ENCODE peak calls at places on chromosomes 2 and 18, in nine cellular contexts. S is stomach, E is HCT116, J is hepatocyte, I is spleen, Q is A673, F is left ventricle myocardium inferior, X is Peyer's patch, O is lower lobe of right lung. G is an unnamed sample. For H3K4me1, the result is how much of the 10 kb centered on the place peaks cover.

GRCh38 chr2:71291398-71291797 is 40.2 kb upstream of the ZNF638 start:
- DNase-seq in X (no peak), O (no peak), E (no peak), Q (no peak), J (no peak), F (no peak), S (no peak), I (no peak), G (no peak)

GRCh38 chr2:227808936-227809335 is 4.7 kb upstream of the CCL20 start:
- DNase-seq in E (no peak), I (no peak), J (no peak), S (no peak), F (no peak), X (no peak), Q (no peak), O (no peak), G (no peak)

GRCh38 chr2:61218817-61219170 is 56.8 kb downstream of the C2orf74 start:
- DNase-seq in I (no peak), X (no peak), O (no peak), J (peak), E (no peak), F (no peak), Q (no peak), S (no peak), G (no peak)

GRCh38 chr2:177264539-177265385 is at the start of gene NFE2L2:
- DNase-seq in X (peak), E (peak), O (peak), S (peak), J (peak), I (peak), Q (peak), F (peak), G (peak)

GRCh38 chr2:160715428-160715827 is 221.8 kb upstream of the RBMS1 start:
- DNase-seq in E (no peak), Q (peak), J (no peak), I (no peak), X (no peak), S (no peak), O (no peak), F (no peak), G (no peak)

GRCh38 chr18:72456802-72457201 is 87.3 kb downstream of the CBLN2 start:
- DNase-seq in I (no peak), Q (no peak), J (no peak), F (no peak), S (no peak), X (no peak), O (no peak), E (no peak), G (no peak)

GRCh38 chr18:77076111-77076510 is 56.5 kb downstream of the MBP start:
- DNase-seq in E (no peak), F (no peak), X (no peak), J (no peak), I (peak), Q (no peak), S (no peak), O (no peak), G (no peak)

GRCh38 chr2:229206548-229206947 is 64.5 kb downstream of the PID1 start:
- DNase-seq in S (no peak), O (no peak), I (no peak), X (no peak), F (no peak), E (no peak), J (no peak), Q (no peak), G (no peak)

GRCh38 chr18:24426073-24426397 is 435 bp upstream of the IMPACT start:
- DNase-seq in O (no peak), Q (no peak), E (no peak), I (no peak), J (no peak), S (no peak), X (no peak), F (no peak), G (no peak)

GRCh38 chr18:61992923-61993322 is 100.1 kb upstream of the RNF152 start:
- DNase-seq in O (no peak), S (no peak), F (no peak), X (no peak), Q (peak), I (no peak), J (no peak), E (no peak), G (no peak)

GRCh38 chr2:144239306-144239705 is 280.6 kb downstream of the ZEB2 start:
- DNase-seq in X (no peak), J (no peak), E (no peak), F (no peak), O (no peak), S (no peak), Q (no peak), I (no peak), G (no peak)

GRCh38 chr2:154556607-154557006 is 141.9 kb upstream of the KCNJ3 start:
- DNase-seq in F (no peak), Q (no peak), O (no peak), I (no peak), S (no peak), X (no peak), J (no peak), E (no peak), G (no peak)

GRCh38 chr2:228986961-228987360 is 284.1 kb downstream of the PID1 start:
- DNase-seq in I (no peak), E (no peak), Q (no peak), S (no peak), F (no peak), X (no peak), J (no peak), O (no peak), G (no peak)

GRCh38 chr18:45619062-45619825 is 4.0 kb downstream of the SLC14A2 start:
- DNase-seq in X (no peak), O (no peak), I (no peak), Q (no peak), E (no peak), F (peak), S (no peak), J (peak), G (no peak)

GRCh38 chr2:43269706-43270105 is 43.3 kb upstream of the ZFP36L2 start:
- DNase-seq in X (peak), E (no peak), F (peak), O (no peak), I (no peak), Q (no peak), S (peak), J (peak), G (no peak)

GRCh38 chr2:221034026-221034701 is 537.9 kb downstream of the EPHA4 start:
- DNase-seq in Q (no peak), O (no peak), E (no peak), S (no peak), X (no peak), J (no peak), I (no peak), F (no peak), G (no peak)

GRCh38 chr2:229300814-229301213 is 29.7 kb upstream of the PID1 start:
- DNase-seq in F (no peak), J (no peak), E (no peak), Q (no peak), O (no peak), S (no peak), X (no peak), I (no peak), G (no peak)

GRCh38 chr2:11163439-11164317 is 8.4 kb downstream of the SLC66A3 start:
- DNase-seq in I (peak), X (no peak), S (no peak), Q (no peak), E (no peak), F (no peak), O (no peak), J (no peak), G (no peak)

GRCh38 chr2:168687314-168687713 is 115.1 kb upstream of the NOSTRIN start:
- DNase-seq in X (no peak), E (no peak), F (no peak), I (no peak), Q (peak), J (no peak), O (no peak), S (no peak), G (peak)

GRCh38 chr2:191625016-191625415 is 52.9 kb upstream of the NABP1 start:
- DNase-seq in I (peak), E (no peak), F (no peak), Q (peak), J (no peak), S (no peak), O (peak), X (peak), G (peak)

GRCh38 chr2:1649103-1649870 is 95.0 kb downstream of the PXDN start:
- DNase-seq in O (no peak), X (no peak), F (no peak), S (no peak), Q (no peak), E (no peak), J (no peak), I (peak), G (no peak)

GRCh38 chr2:29894822-29895221 is 26.6 kb downstream of the ALK start:
- DNase-seq in E (no peak), J (no peak), O (no peak), X (no peak), I (no peak), Q (no peak), F (no peak), S (no peak), G (no peak)

GRCh38 chr2:165572155-165572554 is 102.7 kb downstream of the CSRNP3 start:
- DNase-seq in F (no peak), X (no peak), I (no peak), O (no peak), E (no peak), J (peak), S (no peak), Q (peak), G (no peak)

GRCh38 chr2:98445167-98445522 is 487 bp downstream of the INPP4A start:
- DNase-seq in F (no peak), E (no peak), Q (peak), O (peak), X (no peak), J (no peak), I (peak), S (no peak), G (no peak)

GRCh38 chr2:58702302-58702696 is 461.2 kb upstream of the FANCL start:
- DNase-seq in S (no peak), I (no peak), J (no peak), O (no peak), Q (no peak), E (no peak), F (no peak), X (no peak), G (no peak)

GRCh38 chr2:64283641-64284371 is 139.6 kb upstream of the PELI1 start:
- DNase-seq in F (no peak), Q (no peak), O (no peak), S (no peak), I (no peak), X (peak), J (no peak), E (no peak), G (peak)

GRCh38 chr2:179020156-179020750 is 29.7 kb downstream of the CCDC141 start:
- DNase-seq in X (peak), I (no peak), Q (peak), S (peak), E (peak), J (peak), O (no peak), F (no peak), G (peak)

GRCh38 chr2:28665041-28665704 is 86.5 kb upstream of the PPP1CB start:
- DNase-seq in J (peak), O (peak), E (no peak), S (peak), X (no peak), F (peak), I (no peak), Q (peak), G (no peak)

GRCh38 chr2:2873450-2873811 is 504.2 kb downstream of the EIPR1 start:
- DNase-seq in S (no peak), O (no peak), X (no peak), J (no peak), I (no peak), E (no peak), Q (no peak), F (no peak), G (no peak)

GRCh38 chr2:2871480-2872308 is 505.9 kb downstream of the EIPR1 start:
- DNase-seq in F (no peak), E (no peak), X (no peak), J (no peak), I (no peak), O (no peak), S (no peak), Q (no peak), G (no peak)

GRCh38 chr2:2870106-2870505 is 507.5 kb downstream of the EIPR1 start:
- DNase-seq in F (no peak), E (no peak), J (no peak), S (no peak), X (no peak), Q (no peak), I (no peak), O (no peak), G (no peak)

GRCh38 chr2:2872713-2873449 is 504.7 kb downstream of the EIPR1 start:
- DNase-seq in X (no peak), J (no peak), F (no peak), O (no peak), E (no peak), Q (no peak), S (no peak), I (no peak), G (no peak)

DNA sequence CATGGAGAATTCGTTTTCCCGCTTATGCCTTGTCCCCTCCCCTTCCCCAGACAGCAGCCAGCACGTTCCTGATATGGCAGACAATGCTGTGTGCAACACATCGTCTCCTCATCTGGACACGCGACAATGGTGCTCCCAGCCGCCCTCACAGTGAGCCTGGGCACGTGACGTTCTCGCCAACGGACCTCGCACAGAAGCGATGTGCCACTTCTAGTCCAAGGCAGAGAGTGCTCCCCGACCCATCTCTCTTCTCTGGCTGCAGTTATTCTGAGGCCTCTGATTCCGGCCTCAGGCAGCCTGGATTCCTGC is 505.4 kb downstream of the EIPR1 start:
- DNase-seq in X (no peak), F (no peak), S (no peak), Q (no peak), J (no peak), I (no peak), O (no peak), E (no peak), G (no peak)
- H3K4me3 ChIP-seq in X (no peak), F (no peak), S (no peak), Q (no peak), J (no peak), I (no peak), O (no peak), E (no peak), G (no peak)

DNA sequence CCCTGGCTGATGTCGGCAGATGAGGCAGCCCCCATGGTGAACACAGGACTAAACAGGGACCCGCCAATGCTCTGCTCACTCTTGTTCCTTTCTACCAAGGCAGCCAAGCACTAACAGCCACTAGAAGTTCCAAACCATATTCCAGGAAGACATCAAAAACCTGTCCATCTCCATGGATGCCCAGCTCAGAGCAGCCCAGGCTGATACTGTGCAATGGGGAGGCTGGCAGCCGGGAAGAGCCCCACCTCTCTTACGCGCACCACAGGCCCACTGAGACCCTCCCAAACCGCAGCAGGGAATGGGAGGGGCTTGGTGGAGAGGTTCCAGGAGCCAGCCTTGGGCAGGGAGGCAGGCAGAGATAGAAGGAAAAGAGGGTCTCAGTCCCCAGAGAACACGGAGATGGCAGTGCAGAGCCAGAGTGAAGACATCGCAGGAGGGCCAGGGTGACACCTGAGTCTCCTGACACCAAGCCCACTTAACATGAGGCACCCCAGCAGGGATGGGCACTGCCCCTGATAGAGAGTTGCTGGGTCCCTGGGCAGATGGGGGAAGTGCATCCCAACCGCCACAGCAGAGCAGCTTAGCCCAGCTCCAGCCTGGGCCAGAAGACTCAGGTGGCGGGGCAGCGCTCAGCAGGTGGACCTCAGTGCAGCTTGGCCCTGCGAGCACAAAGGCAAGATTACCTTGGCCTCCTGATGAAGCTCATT is 3.4 kb downstream of the HS6ST1 start:
- DNase-seq in Q (no peak), S (peak), I (no peak), J (peak), O (peak), E (no peak), F (peak), X (peak), G (no peak)
- H3K4me1 ChIP-seq in Q (under half), S (under half), I (half or more), J (under half), O (half or more), E (under half), F (half or more), X (under half), G (under half)

GRCh38 chr18:36519358-36519757 is 221.8 kb downstream of the FHOD3 start:
- DNase-seq in J (no peak), E (no peak), I (no peak), Q (no peak), O (no peak), S (no peak), F (no peak), X (no peak), G (no peak)
- H3K27ac ChIP-seq in J (no peak), E (no peak), I (no peak), Q (no peak), O (no peak), S (no peak), F (peak), X (no peak), G (no peak)

GRCh38 chr2:143161982-143162837 is 33.0 kb downstream of the ARHGAP15 start:
- DNase-seq in S (peak), Q (peak), F (no peak), X (peak), J (peak), I (peak), E (peak), O (no peak), G (peak)

GRCh38 chr2:143158500-143159262 is 29.5 kb downstream of the ARHGAP15 start:
- DNase-seq in O (no peak), X (no peak), S (no peak), F (no peak), J (no peak), I (no peak), E (no peak), Q (peak), G (no peak)

GRCh38 chr2:143160732-143161707 is 31.8 kb downstream of the ARHGAP15 start:
- DNase-seq in I (no peak), Q (no peak), E (no peak), S (no peak), X (no peak), O (no peak), F (no peak), J (no peak), G (no peak)

GRCh38 chr2:143157001-143157798 is 28.0 kb downstream of the ARHGAP15 start:
- DNase-seq in E (no peak), Q (peak), F (no peak), I (no peak), X (no peak), O (no peak), J (no peak), S (no peak), G (no peak)

DNA sequence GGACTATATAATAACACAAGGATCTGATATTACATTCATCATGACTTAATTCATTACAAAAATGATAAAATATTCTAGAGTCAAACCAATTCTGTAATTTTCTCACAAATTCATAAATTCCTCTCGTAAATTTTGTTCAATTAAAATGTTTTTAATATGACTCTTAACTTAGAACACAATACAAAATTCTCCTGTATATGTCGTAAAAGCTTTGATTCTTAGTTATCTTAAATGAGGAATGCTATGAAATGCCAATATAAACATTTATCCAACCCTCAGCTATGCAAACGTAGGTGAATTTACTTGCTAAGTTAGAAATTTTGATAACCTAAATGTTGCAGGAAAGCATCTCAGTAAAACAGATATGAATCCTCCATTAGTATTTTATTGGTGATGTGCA is 28.9 kb downstream of the ARHGAP15 start:
- DNase-seq in Q (no peak), J (no peak), X (no peak), F (no peak), O (no peak), S (no peak), E (no peak), I (no peak), G (no peak)
- H3K4me3 ChIP-seq in Q (no peak), J (no peak), X (no peak), F (no peak), O (no peak), S (no peak), E (no peak), I (no peak), G (no peak)

GRCh38 chr2:112153179-112153490 is 14.9 kb downstream of the FBLN7 start:
- DNase-seq in S (peak), O (no peak), I (no peak), X (no peak), F (no peak), Q (no peak), J (no peak), E (no peak), G (peak)

GRCh38 chr2:112151275-112151674 is 13.1 kb downstream of the FBLN7 start:
- DNase-seq in S (no peak), Q (no peak), E (no peak), F (no peak), I (no peak), X (no peak), O (no peak), J (no peak), G (no peak)

GRCh38 chr2:112152476-112153178 is 14.4 kb downstream of the FBLN7 start:
- DNase-seq in E (no peak), S (peak), X (no peak), F (no peak), Q (no peak), O (no peak), J (no peak), I (no peak), G (no peak)

GRCh38 chr2:112150851-112151250 is 12.7 kb downstream of the FBLN7 start:
- DNase-seq in O (no peak), I (no peak), E (no peak), J (no peak), F (no peak), Q (no peak), S (peak), X (peak), G (no peak)

DNA sequence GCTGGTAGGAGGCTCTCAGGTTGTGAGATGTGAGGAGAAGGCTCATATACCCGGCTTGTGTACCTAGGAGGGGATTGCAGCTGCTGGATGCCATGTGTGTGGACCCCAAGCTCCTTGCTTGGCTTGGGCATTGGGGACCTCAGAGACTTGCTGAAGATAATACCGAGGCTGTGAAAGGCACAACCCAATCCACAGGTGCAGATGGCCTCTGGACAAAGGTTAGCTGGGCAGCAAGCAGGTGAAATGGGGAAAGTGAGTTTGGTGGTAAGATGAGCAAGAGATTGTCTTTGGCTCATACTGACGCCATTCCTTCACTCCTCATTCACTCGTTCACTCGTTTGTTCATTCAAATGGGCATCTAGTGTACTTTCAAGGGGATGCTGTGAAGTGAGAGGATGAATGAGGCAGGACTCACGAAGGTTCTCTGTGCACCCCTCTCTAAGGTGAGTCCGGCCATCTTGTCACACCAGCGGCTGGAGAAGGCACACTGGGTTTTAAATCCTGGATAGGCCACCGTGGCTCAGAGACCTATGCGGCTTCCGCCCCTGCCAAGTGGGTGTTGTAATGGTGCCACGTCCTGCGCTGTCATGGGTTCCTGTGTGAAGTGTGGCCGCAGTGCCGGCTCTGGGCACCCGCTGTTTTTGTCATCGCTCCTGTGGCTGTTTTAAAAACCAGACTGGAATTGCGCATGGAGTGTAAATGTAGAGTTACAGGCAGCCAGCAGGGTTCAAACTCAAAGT is 13.7 kb downstream of the FBLN7 start:
- DNase-seq in I (no peak), E (no peak), X (peak), O (no peak), F (no peak), J (no peak), Q (no peak), S (peak), G (no peak)
- H3K4me1 ChIP-seq in I (under half), E (under half), X (under half), O (under half), F (under half), J (under half), Q (under half), S (under half), G (under half)

G was measured in naive thymus-derived CD4-positive, alpha-beta T cell.